ENCODE peak calls at places on chromosomes 4 and X, in five cellular contexts. A is RWPE1, E is dorsolateral prefrontal cortex, F is heart right ventricle, K is substantia nigra. T is an unnamed sample.

GRCh38 chr4:141391771-141392170 is 171.1 kb downstream of the ZNF330 start:
- DNase-seq in E (no peak), K (no peak), F (no peak), A (peak), T (no peak)

GRCh38 chrX:1750267-1750666 is 135.4 kb downstream of the ASMT start:
- DNase-seq in E (no peak), F (no peak), K (no peak), A (no peak), T (no peak)

GRCh38 chr4:112731715-112732114 is 94.8 kb downstream of the LARP7 start:
- DNase-seq in K (no peak), F (no peak), A (no peak), E (no peak), T (no peak)

GRCh38 chr4:56129431-56129861 is 180.7 kb downstream of the CEP135 start:
- DNase-seq in E (no peak), K (no peak), F (no peak), A (peak), T (no peak)

GRCh38 chr4:109754093-109754857 is 24.4 kb upstream of the PLA2G12A start:
- DNase-seq in E (no peak), F (no peak), A (no peak), K (no peak), T (no peak)

GRCh38 chrX:136768469-136769084 is 12.2 kb downstream of the ARHGEF6 start:
- DNase-seq in K (no peak), A (peak), F (no peak), E (no peak), T (no peak)

GRCh38 chrX:27599928-27600327 is 9.8 kb downstream of the DCAF8L2 start:
- DNase-seq in K (no peak), F (no peak), E (no peak), A (peak), T (no peak)

GRCh38 chr4:2929469-2929868 is 33.7 kb downstream of the NOP14 start:
- DNase-seq in F (no peak), A (no peak), E (peak), K (no peak), T (no peak)

GRCh38 chrX:123920065-123920785 is 41.3 kb upstream of the STAG2 start:
- DNase-seq in K (no peak), F (no peak), A (peak), E (no peak), T (no peak)

GRCh38 chr4:33940281-33940680 is 2304.0 kb downstream of the ARAP2 start:
- DNase-seq in A (no peak), K (no peak), E (no peak), F (no peak), T (no peak)

GRCh38 chr4:38077791-38078489 is 117.7 kb downstream of the PTTG2 start:
- DNase-seq in E (no peak), K (no peak), A (no peak), F (no peak), T (no peak)

GRCh38 chr4:15811703-15812325 is 33.7 kb downstream of the CD38 start:
- DNase-seq in F (no peak), E (no peak), A (peak), K (no peak), T (no peak)

GRCh38 chr4:19402666-19403065 is 849.0 kb upstream of the SLIT2 start:
- DNase-seq in F (no peak), K (no peak), E (no peak), A (no peak), T (no peak)

DNA sequence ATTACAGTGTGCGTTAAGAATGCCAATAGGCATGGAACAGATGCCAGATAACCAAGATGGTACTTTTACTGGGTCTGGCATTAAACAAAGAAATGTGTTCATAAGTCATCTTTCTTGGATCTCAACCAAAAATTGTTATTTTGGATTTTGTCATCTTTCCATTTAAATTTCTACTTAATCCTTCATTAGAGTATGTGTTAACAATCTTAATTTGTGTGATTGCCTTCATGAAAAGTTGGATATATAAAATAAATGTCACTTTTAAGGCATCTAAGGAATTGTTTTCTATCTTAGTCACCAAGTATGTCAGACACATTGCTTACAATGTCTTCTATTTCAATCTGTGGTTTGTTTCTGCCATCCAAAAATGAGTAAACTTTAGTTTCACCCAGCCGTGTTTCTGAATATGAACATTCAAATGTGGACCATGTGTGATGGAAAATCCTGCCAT is 87.5 kb downstream of the PALLD start:
- DNase-seq in A (no peak), K (no peak), E (no peak), F (no peak), T (no peak)
- H3K27ac ChIP-seq in A (no peak), K (no peak), E (no peak), F (no peak), T (no peak)

DNA sequence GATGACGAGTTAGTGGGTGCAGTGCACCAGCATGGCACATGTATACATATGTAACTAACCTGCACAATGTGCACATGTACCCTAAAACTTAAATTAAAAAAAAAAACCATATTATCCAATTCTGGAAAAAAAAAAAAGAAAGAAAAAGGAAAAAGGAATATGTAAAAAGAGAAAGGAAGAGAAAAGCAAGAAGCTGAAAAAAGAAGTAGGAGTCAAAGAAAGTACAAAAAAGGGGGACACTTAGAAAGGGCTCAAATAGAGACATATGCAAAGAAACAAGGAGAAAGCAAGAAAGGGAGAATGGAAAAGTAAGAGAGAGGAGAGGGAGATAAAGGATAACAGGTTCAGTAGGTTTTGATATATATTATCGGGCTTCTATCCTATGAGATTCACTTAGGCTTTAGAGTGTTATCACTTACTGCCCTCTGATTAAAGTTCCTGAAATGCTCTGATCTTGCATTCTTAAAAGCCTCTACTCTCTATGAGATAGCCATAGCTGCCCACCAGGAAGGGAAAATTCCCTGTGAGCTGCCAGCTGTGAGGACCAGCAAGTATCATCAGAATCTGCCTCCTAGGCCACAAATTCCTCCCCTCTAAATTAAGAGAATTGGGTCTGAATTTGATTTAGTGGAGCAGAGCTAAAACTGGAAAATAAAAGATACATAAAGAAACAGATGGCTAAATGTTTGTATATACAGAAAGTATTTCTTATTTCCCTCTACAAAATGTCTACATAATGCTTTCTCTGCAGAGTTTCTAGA is 95.2 kb downstream of the AMMECR1 start:
- DNase-seq in K (no peak), E (no peak), A (no peak), F (no peak), T (no peak)
- H3K27ac ChIP-seq in K (no peak), E (no peak), A (no peak), F (no peak), T (no peak)

DNA sequence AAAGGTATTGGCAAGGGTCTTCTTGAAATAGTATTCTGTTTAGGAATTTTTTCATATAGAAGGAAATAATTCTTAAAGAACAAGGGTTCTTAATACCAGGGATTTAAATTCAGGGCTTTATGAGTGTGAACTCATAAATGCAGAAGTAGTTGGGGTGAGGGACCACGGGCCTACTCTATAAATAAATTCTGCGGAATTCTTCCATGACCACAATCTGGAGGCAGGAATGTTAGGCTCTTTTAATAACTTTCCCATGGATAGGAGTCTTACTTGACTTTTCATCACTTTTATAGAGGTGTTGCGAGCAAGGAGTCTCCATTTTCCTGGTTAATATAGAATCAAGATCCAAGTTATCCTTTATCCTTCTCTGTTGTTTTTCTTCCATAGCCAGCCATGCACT is 76.7 kb upstream of the SLC4A4 start:
- DNase-seq in F (no peak), A (no peak), K (no peak), E (no peak), T (no peak)
- H3K27ac ChIP-seq in F (peak), A (no peak), K (no peak), E (no peak), T (no peak)

DNA sequence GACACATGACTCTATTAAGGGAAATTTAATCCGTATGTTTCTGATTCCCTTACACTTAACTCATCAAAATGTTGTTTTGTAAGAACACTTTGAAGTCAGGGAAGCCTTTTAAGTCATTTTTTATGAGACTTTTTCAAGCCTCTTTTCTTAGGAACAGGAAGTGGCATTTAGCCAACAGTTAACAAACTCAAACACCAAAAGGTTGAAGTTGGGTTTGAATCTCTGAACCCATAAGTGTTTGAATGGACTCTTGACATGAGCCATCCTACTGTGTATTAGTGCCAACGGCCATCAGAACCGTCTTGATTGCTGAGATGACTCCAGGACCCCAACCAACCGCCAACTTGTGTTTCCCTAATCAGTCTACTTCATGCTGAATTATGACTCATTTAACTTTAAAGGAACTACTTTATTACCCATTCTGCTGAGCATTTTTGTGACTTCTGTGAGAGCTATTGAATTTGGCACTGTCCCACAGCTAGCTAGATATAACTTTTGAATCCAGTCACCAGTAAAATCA is 209.0 kb upstream of the FAT1 start:
- DNase-seq in A (no peak), F (no peak), K (no peak), E (no peak), T (no peak)
- H3K27ac ChIP-seq in A (no peak), F (no peak), K (no peak), E (no peak), T (no peak)

DNA sequence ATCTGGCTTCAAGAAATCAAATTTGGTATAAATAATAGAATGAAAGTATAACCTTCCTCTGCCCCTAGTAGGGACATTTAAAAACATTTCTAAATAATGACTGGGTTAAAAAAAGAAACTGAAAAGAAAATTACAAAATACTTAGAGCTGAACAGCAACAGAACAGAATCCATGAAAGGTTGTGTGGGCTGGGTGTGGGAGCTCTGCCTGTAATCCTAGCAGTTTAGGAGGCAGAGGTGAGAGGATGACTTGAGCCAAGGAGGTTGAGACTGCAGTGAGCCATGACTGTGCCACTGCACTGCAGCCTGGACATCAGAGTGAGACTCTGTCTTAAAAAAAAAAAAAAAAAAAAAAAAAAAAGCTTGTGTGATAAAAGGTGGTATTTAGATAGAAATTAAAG is 12.3 kb upstream of the ZFX start:
- DNase-seq in F (no peak), E (no peak), A (no peak), K (no peak), T (no peak)
- H3K27ac ChIP-seq in F (no peak), E (no peak), A (no peak), K (no peak), T (no peak)

DNA sequence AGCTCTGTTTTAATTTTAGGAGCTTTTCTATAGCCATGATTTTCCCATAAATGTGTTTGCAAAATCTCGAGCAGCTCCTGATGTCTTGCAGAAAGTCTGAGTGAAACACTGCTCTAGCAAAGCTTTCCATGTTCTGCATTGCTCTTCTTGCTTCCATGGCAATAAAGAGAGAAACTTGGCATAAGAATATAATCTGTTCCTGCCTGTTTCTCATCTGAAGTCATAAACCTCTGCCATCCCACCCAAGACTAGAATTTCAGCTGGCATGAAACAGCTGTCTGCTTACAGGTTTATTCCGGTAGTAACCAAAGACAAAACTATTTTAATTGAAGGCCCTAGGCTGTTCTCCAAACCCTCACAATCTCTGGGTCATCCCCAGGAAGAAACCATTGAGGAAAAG is 254.5 kb downstream of the SPRY1 start:
- DNase-seq in K (no peak), E (no peak), F (no peak), A (no peak), T (no peak)
- H3K27ac ChIP-seq in K (no peak), E (peak), F (peak), A (peak), T (no peak)

DNA sequence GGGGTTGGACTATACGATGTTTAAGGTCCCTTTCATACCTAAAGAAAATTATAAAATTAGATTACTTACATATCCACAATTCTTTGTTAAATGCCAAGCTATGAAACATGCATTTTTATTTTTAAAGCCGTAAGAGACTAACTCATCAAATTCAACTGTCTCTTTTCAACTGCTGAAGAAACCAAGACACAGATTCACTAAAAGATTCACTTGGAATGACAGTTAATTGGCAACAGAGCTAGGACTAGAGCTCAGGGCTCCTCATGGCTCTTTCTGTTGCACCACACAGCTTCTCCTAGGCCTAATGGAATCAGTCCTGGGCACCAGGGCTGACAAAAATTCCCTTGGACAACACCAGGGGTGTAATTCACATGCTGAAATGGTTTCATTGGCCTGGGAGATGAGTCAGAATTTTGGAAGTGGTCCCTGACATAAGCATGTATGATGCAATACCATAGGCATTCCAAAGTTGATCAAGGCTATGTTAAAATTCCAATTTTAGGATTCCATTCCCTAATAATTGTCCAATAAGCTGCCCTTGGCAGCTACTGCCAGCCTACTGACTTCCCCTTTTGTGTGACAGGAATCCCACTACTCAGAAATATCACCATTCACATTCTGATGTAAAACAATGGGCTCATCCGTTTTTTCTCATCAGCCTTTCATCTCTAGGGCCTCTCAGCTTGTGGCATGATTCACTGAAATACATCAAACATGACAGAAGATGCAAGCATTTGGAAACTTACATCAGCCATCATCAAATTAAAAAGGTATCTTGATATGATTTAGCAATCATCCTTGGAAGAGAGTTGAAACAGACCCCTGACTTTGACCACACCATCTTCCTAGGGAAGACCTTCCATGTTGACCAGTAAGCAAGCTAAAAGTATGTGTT is 54.2 kb downstream of the PLAC1 start:
- DNase-seq in A (peak), F (no peak), K (no peak), E (no peak), T (peak)
- H3K27ac ChIP-seq in A (peak), F (no peak), K (no peak), E (no peak), T (no peak)

GRCh38 chrX:153649178-153649914 is 2.3 kb downstream of the DUSP9 start:
- DNase-seq in E (peak), K (no peak), F (peak), A (no peak), T (no peak)
- H3K27ac ChIP-seq in E (no peak), K (no peak), F (no peak), A (no peak), T (no peak)

GRCh38 chrX:152428089-152428488 is 23.0 kb downstream of the GABRA3 start:
- DNase-seq in A (no peak), F (no peak), K (no peak), E (no peak), T (no peak)
- H3K27ac ChIP-seq in A (no peak), F (no peak), K (no peak), E (no peak), T (no peak)

T was measured in tibial nerve.